ENCODE peak calls at places on chromosomes 6 and 20, in four cellular contexts. Y, R, N and A are unnamed samples.
A peak's percentile ranks its signal among the peaks of the same experiment; 100 is the strongest.

GRCh38 chr6:139882977-139883728 is 508.7 kb upstream of the CITED2 start:
- DNase-seq in R (peak; percentile 7), Y (no peak), N (no peak), A (no peak)

GRCh38 chr6:162443101-162443500 is 284.5 kb downstream of the PRKN start:
- DNase-seq in R (no peak), N (no peak), Y (no peak), A (no peak)

GRCh38 chr6:89536230-89536629 is 102.3 kb downstream of the LYRM2 start:
- DNase-seq in N (peak; percentile 48), R (no peak), Y (no peak), A (no peak)

GRCh38 chr6:153001767-153002612 is 519 bp downstream of the MTRF1L start:
- DNase-seq in N (peak; percentile 36), Y (no peak), R (peak; percentile 24), A (no peak)

GRCh38 chr6:4637691-4638433 is 138.3 kb upstream of the CDYL start:
- DNase-seq in R (no peak), N (no peak), Y (peak; percentile 4), A (peak; percentile 10)

GRCh38 chr6:111258615-111259088 is 171.3 kb downstream of the SLC16A10 start:
- DNase-seq in R (no peak), Y (no peak), N (no peak), A (no peak)

GRCh38 chr6:163520956-163521355 is 106.4 kb downstream of the QKI start:
- DNase-seq in N (no peak), R (no peak), Y (no peak), A (no peak)

GRCh38 chr6:135030532-135031178 is 24.0 kb downstream of the HBS1L start:
- DNase-seq in R (no peak), N (no peak), Y (no peak), A (no peak)

DNA sequence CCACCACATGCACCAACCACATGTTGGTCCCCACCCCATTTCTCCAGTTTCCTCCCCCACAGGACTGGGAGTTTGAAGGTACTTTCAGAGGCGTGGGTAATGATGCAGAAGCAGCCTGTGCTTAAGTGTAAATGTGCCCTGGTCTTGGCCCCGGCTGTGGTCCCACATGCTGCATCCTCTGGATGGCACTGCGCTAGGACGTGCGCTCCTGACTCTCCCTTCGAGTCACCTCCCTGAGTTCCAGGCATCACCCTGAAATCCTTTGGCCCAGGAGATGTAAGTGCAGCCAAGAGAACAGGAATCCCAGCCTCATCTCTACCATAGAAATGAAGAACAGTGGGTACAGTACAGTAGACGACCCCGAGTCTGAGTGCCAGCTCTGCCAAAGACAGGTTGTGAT is 5.7 kb downstream of the HCK start:
- DNase-seq in R (no peak), N (no peak), Y (no peak), A (no peak)
- TF ChIP-seq PBX3 in R (no peak), N (no peak), Y (no peak), A (no peak)

GRCh38 chr6:124040655-124041054 is 237.0 kb downstream of the NKAIN2 start:
- DNase-seq in R (no peak), Y (no peak), N (no peak), A (no peak)
- TF ChIP-seq PBX3 in R (no peak), Y (no peak), N (no peak), A (no peak)

GRCh38 chr6:170092826-170093225 is 198.1 kb downstream of the DLL1 start:
- DNase-seq in N (no peak), Y (no peak), R (no peak), A (no peak)
- TF ChIP-seq PBX3 in N (no peak), Y (no peak), R (no peak), A (no peak)

GRCh38 chr6:130779658-130780033 is 47.6 kb upstream of the SMLR1 start:
- DNase-seq in Y (no peak), R (no peak), N (no peak), A (no peak)
- TF ChIP-seq PBX3 in Y (no peak), R (no peak), N (peak; percentile 98), A (no peak)